ENCODE peak calls at places on chromosomes 11 and 22, in eight cellular contexts. M, A, T, H, Q, L, R and P are unnamed samples.

GRCh38 chr11:65786786-65787636 is at the start of gene OVOL1:
- DNase-seq in M (no peak), A (peak), T (no peak), H (no peak), Q (no peak), L (no peak), R (no peak), P (no peak)

GRCh38 chr11:20008190-20008801 is 152.0 kb downstream of the DBX1 start:
- DNase-seq in M (no peak), A (no peak), T (no peak), H (no peak), Q (no peak), L (no peak), R (no peak), P (no peak)

GRCh38 chr22:24006207-24006913 is 1.1 kb upstream of the GSTT4 start:
- DNase-seq in M (no peak), A (no peak), T (no peak), H (no peak), Q (no peak), L (no peak), R (no peak), P (no peak)

GRCh38 chr11:58395581-58395980 is 11.1 kb downstream of the OR5B3 start:
- DNase-seq in M (no peak), A (no peak), T (no peak), H (no peak), Q (no peak), L (no peak), R (no peak), P (no peak)

GRCh38 chr22:23053051-23053707 is 17.1 kb upstream of the GNAZ start:
- DNase-seq in M (no peak), A (no peak), T (no peak), H (no peak), Q (no peak), L (no peak), R (no peak), P (no peak)

GRCh38 chr22:33524511-33525270 is 395.6 kb downstream of the LARGE1 start:
- DNase-seq in M (peak), A (no peak), T (no peak), H (no peak), Q (no peak), L (no peak), R (no peak), P (no peak)

GRCh38 chr11:119419246-119419645 is 3.7 kb downstream of the THY1 start:
- DNase-seq in M (no peak), A (no peak), T (no peak), H (no peak), Q (no peak), L (no peak), R (no peak), P (no peak)

GRCh38 chr11:66987158-66987620 is 12.1 kb downstream of the C11orf86 start:
- DNase-seq in M (no peak), A (no peak), T (no peak), H (peak), Q (no peak), L (no peak), R (no peak), P (peak)

GRCh38 chr11:65855927-65856363 is 2.0 kb downstream of the CFL1 start:
- DNase-seq in M (no peak), A (no peak), T (no peak), H (no peak), Q (no peak), L (no peak), R (no peak), P (no peak)

DNA sequence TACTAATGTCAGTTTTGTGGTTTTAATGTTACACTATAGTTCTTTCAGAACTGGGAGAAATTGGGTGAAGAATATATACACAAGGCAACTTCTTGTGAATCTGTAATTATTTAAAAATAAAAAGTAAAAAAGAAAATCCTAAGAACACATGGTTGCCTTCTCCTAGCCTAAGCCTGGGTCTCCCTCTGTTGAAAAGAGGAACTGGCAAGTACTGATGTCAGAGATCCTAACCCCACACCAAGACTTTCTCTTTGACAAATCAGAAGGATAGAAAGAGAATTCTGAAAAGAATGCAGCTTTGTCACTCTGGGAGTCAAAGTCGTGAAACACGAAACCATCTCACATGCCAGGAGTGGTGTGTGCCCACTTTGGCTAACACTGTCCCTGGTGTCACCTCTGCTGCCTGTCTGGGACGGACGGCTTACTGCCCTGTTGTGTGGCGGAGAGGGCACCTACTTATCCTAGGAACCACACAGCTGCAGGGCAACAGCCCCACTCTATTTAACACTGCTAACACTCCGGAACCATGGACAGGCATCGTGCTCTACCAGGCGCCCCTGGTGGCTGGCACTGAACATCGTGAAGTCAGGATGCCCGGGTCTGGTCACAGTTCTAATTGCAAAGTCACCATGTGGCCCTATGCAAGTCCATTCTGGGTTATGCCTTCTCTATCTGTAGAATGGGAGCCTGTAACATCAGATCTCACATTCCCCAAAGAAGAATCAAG is 108.8 kb upstream of the CD82 start:
- DNase-seq in M (peak), A (peak), T (no peak), H (no peak), Q (no peak), L (no peak), R (no peak), P (peak)
- TF ChIP-seq MAX in M (peak), A (peak), T (no peak), H (no peak), Q (peak), L (no peak), R (no peak), P (peak)

GRCh38 chr11:64650923-64651523 is 60.0 kb downstream of the SLC22A12 start:
- DNase-seq in M (peak), A (peak), T (peak), H (peak), Q (no peak), L (no peak), R (no peak), P (peak)
- TF ChIP-seq CTCF in M (peak), A (peak), T (peak), H (peak), Q (no peak), L (peak), R (peak), P (peak)

GRCh38 chr11:836700-837099 is 3.9 kb downstream of the CD151 start:
- DNase-seq in M (no peak), A (no peak), T (no peak), H (no peak), Q (no peak), L (no peak), R (no peak), P (no peak)

GRCh38 chr11:838441-839279 is 3.7 kb downstream of the POLR2L start:
- DNase-seq in M (peak), A (no peak), T (peak), H (peak), Q (no peak), L (no peak), R (peak), P (peak)

GRCh38 chr11:836274-836673 is 3.5 kb downstream of the CD151 start:
- DNase-seq in M (no peak), A (no peak), T (no peak), H (no peak), Q (no peak), L (no peak), R (no peak), P (no peak)

GRCh38 chr11:837990-838307 is 4.4 kb downstream of the POLR2L start:
- DNase-seq in M (no peak), A (no peak), T (no peak), H (no peak), Q (no peak), L (no peak), R (no peak), P (no peak)

GRCh38 chr11:837189-837989 is 4.6 kb downstream of the CD151 start:
- DNase-seq in M (no peak), A (no peak), T (no peak), H (peak), Q (no peak), L (no peak), R (no peak), P (peak)
- TF ChIP-seq POLR2A in M (peak), A (no peak), T (peak), H (peak), Q (no peak), L (peak), R (no peak), P (no peak)

DNA sequence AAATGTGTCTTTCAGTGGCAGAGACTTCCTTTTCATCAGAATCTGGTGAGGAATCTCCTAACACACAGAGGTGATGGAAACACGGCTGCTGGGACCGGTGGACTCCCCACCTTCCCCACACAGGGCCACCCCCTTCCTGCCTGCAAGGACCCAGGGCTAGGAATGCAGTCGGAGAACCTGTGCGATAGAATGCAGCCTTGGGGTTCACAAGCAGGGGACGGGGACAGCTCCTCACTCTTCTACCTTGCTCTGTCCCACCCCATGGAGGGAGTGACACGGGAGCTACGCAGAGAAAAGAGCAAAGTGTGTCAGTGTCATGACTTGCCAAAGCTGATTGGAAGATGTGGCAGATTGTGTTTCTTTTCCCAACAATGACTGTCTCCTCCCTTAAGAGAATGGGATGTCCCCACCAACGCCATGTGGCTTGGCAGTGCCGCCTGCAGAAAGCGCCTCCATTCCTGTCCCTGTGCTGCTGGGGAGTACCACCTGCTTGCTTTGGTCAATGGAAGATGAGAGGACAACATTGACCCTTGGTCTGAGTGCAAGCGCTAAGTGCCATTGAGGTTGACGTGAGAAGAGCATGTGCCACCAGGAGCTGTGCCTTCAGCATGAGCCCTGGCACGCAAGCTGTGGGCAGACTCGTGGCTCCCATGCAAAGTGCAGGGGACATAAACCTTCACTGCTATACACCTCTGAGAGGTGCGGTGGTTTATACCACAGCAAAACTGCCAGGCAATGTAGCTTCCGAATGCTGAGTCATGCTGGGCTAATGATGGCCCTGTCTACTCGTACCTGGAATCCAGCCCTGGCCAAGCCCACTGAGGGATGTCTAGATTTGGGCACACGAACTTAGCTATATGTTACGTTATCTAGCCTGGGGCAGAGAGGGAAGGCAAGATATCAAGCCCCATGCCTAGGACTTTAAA is 41.8 kb downstream of the MYEOV start:
- DNase-seq in M (no peak), A (no peak), T (no peak), H (no peak), Q (no peak), L (no peak), R (no peak), P (no peak)
- TF ChIP-seq MAX in M (peak), A (peak), T (no peak), H (no peak), Q (no peak), L (no peak), R (no peak), P (no peak)

GRCh38 chr11:80107415-80107814 is 666.6 kb upstream of the TENM4 start:
- DNase-seq in M (no peak), A (no peak), T (no peak), H (no peak), Q (no peak), L (no peak), R (no peak), P (no peak)
- TF ChIP-seq CTCF in M (no peak), A (no peak), T (no peak), H (no peak), Q (no peak), L (no peak), R (no peak), P (no peak)

GRCh38 chr22:25786165-25786564 is 44.2 kb downstream of the MYO18B start:
- DNase-seq in M (no peak), A (no peak), T (no peak), H (no peak), Q (no peak), L (no peak), R (no peak), P (no peak)
- TF ChIP-seq POLR2A in M (no peak), A (no peak), T (no peak), H (no peak), Q (no peak), L (no peak), R (no peak), P (no peak)

GRCh38 chr11:124835918-124836317 is 29.3 kb upstream of the ROBO3 start:
- DNase-seq in M (no peak), A (no peak), T (no peak), H (no peak), Q (no peak), L (no peak), R (no peak), P (no peak)

GRCh38 chr11:124839972-124840621 is 25.1 kb upstream of the ROBO3 start:
- DNase-seq in M (no peak), A (no peak), T (no peak), H (no peak), Q (no peak), L (no peak), R (no peak), P (no peak)

GRCh38 chr11:124839051-124839971 is 25.9 kb upstream of the ROBO3 start:
- DNase-seq in M (no peak), A (no peak), T (no peak), H (no peak), Q (no peak), L (no peak), R (no peak), P (no peak)

GRCh38 chr11:124834526-124835190 is 30.6 kb upstream of the ROBO3 start:
- DNase-seq in M (no peak), A (no peak), T (no peak), H (no peak), Q (no peak), L (no peak), R (no peak), P (no peak)

DNA sequence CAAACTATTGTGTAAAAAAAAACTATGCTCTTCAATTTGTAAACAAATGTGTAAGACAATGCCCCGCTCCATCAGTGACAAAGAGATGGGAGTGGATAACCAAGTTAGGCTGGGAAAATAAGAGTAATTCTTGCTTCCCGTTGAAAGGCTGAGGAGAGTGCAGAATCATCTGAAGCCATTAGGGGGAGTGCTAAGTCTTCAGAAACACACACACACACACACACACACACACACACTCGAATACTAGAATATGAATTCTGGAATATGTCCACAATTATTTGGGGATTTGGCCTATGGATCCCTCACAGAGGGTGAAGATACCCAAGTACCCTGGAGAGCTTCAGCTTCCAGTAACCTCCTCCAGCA is 27.8 kb upstream of the ROBO3 start:
- DNase-seq in M (peak), A (peak), T (peak), H (peak), Q (no peak), L (peak), R (peak), P (peak)
- TF ChIP-seq MAX in M (no peak), A (no peak), T (no peak), H (no peak), Q (no peak), L (no peak), R (no peak), P (no peak)

GRCh38 chr11:106231591-106231990 is 154.1 kb downstream of the AASDHPPT start:
- DNase-seq in M (no peak), A (no peak), T (no peak), H (no peak), Q (no peak), L (no peak), R (no peak), P (peak)
- TF ChIP-seq CTCF in M (no peak), A (no peak), T (no peak), H (no peak), Q (no peak), L (no peak), R (no peak), P (no peak)

DNA sequence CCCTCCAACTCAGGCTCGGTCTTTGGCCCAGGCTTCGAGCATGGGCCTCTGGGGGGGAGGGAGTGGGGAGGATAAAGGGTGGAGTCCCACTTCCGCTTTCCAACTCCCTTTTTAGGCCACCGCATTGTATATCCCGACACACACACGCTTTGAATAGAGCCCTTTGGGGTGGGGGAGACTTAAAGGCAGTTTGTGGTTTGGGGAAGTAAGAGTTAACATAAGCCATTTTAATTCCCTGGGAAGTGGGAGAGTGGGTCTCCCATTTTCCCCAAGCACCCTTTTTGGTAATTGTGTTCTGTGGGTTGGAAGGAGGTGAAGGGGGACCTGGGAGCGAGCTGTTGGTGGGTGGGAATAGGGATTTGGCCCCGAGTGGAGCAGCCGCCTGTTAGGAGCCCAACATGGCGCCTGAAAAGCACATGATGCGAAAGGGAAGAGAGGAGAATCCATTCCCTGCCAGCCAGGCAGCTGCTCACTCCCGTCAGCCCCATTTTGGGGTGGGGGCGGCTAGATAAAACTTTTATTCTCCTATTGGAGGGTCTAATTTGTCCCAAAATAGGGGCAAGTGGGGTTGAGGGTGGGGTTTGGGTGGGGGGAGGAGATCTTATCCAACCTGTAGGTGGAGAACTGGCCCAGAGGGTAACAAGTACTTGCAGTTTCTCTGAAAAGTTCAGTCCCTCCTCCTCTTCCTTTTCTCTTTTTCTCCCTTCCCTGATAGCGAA is 983 bp downstream of the PCF11 start:
- DNase-seq in M (peak), A (no peak), T (peak), H (peak), Q (no peak), L (no peak), R (peak), P (peak)
- TF ChIP-seq POLR2A in M (no peak), A (no peak), T (no peak), H (peak), Q (no peak), L (peak), R (no peak), P (peak)

DNA sequence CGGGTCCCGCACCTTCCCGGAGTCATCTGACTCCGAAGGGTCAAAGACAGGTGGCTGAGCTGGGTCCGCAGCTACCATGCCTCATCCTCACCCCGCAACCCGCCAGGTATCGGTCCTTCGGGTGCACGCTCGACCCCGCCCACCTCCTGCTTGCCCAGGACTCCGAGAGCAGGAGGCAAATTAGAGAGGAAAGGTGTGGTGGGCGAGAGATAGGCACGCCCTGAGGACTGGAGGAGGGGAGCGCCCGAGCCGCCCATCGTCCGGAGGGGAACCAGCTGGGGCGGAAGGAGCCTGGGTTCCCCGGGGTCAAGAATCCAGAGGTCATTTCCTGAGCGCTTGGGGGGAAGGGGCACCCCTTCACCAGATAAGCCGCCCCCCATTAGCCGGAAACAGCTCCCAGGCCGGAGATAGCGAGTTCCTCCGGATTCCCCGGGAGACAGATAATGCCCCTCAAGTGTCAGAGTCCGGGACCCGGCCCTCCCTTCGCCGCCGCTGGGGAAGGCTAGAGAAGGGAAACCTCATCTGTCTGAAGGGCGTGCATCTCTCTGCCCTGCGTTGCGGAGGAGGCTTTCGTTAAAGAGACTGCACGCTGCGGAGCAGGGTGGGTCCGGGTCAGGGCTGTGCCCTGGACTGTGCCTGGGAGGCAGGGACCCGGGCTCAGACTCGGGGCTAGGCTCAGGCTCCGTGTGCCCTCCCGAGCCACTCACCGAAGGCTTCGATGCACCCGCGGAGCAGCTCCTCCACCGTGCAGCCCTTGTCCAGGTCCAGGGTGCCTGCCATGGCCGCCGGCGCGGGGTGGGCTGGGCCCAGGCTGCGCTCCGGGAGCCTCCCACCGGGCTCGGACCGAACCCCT is 1.6 kb downstream of the RASGRP2 start:
- DNase-seq in M (no peak), A (no peak), T (no peak), H (peak), Q (no peak), L (no peak), R (no peak), P (peak)
- TF ChIP-seq MAX in M (no peak), A (no peak), T (no peak), H (peak), Q (peak), L (no peak), R (no peak), P (peak)